ENCODE peak calls at places on chromosomes 3 and 15, in nine cellular contexts. R is ovary, U is kidney, C is fibroblast of lung, M is heart left ventricle, Y is neural progenitor cell, S is endothelial cell, O is IMR-90, B is BJ. W is an unnamed sample.

GRCh38 chr3:182597621-182598041 is 195.7 kb upstream of the ATP11B start:
- DNase-seq in S (no peak), C (no peak), Y (no peak), R (no peak), M (no peak), U (no peak), B (no peak), O (no peak), W (no peak)

GRCh38 chr15:101320501-101321052 is 25.5 kb upstream of the SNRPA1 start:
- DNase-seq in O (peak), R (no peak), B (no peak), C (peak), Y (peak), U (peak), M (peak), S (peak), W (no peak)

GRCh38 chr3:193826126-193826795 is 233.3 kb downstream of the OPA1 start:
- DNase-seq in R (peak), B (no peak), S (no peak), Y (no peak), U (no peak), O (peak), M (peak), C (peak), W (no peak)

GRCh38 chr15:66293419-66294156 is at the start of gene DIS3L:
- DNase-seq in C (peak), O (peak), Y (peak), S (peak), B (no peak), M (peak), R (peak), U (peak), W (peak)

GRCh38 chr3:37498126-37499039 is 324.0 kb upstream of the LRRFIP2 start:
- DNase-seq in Y (no peak), C (no peak), R (no peak), S (no peak), B (no peak), O (no peak), M (peak), U (no peak), W (no peak)

GRCh38 chr15:51706347-51706746 is 25.0 kb downstream of the SCG3 start:
- DNase-seq in B (no peak), M (no peak), O (no peak), Y (no peak), C (no peak), U (no peak), R (no peak), S (no peak), W (no peak)

GRCh38 chr15:50229336-50229735 is 36.2 kb downstream of the HDC start:
- DNase-seq in Y (no peak), U (no peak), M (no peak), C (no peak), S (no peak), R (no peak), O (no peak), B (no peak), W (no peak)

GRCh38 chr3:57983734-57984518 is 24.3 kb upstream of the FLNB start:
- DNase-seq in R (peak), B (peak), C (peak), Y (peak), U (peak), M (peak), O (peak), S (no peak), W (no peak)

GRCh38 chr3:196117809-196118208 is 35.9 kb upstream of the TFRC start:
- DNase-seq in U (no peak), B (no peak), S (no peak), R (no peak), Y (no peak), C (no peak), M (peak), O (no peak), W (no peak)

GRCh38 chr15:99408236-99409096 is 157.2 kb downstream of the LRRC28 start:
- DNase-seq in U (no peak), Y (no peak), S (no peak), M (peak), B (peak), O (peak), C (peak), R (peak), W (no peak)

GRCh38 chr3:182052360-182052759 is 340.6 kb downstream of the SOX2 start:
- DNase-seq in C (no peak), R (no peak), S (no peak), M (no peak), O (no peak), Y (no peak), U (no peak), B (no peak), W (no peak)

GRCh38 chr3:14561051-14561634 is 21.0 kb upstream of the GRIP2 start:
- DNase-seq in U (no peak), C (no peak), R (no peak), Y (no peak), M (no peak), O (peak), S (no peak), B (no peak), W (no peak)

GRCh38 chr15:48021336-48022086 is 99.3 kb upstream of the SLC24A5 start:
- DNase-seq in R (no peak), S (no peak), O (peak), C (no peak), U (no peak), Y (no peak), M (no peak), B (no peak), W (no peak)

GRCh38 chr15:38672814-38673292 is 108.2 kb upstream of the RASGRP1 start:
- DNase-seq in B (no peak), U (no peak), Y (no peak), R (no peak), C (no peak), M (no peak), S (no peak), O (no peak), W (no peak)

GRCh38 chr15:68615301-68615700 is 36.5 kb downstream of the CORO2B start:
- DNase-seq in U (no peak), M (no peak), C (no peak), O (no peak), S (no peak), R (no peak), Y (no peak), B (no peak), W (no peak)

GRCh38 chr3:30557904-30558303 is 48.5 kb upstream of the TGFBR2 start:
- DNase-seq in O (no peak), B (no peak), R (no peak), Y (no peak), M (no peak), S (no peak), U (no peak), C (no peak), W (no peak)

GRCh38 chr3:143677420-143677819 is 170.8 kb downstream of the SLC9A9 start:
- DNase-seq in Y (no peak), M (no peak), O (no peak), B (no peak), R (no peak), U (no peak), S (no peak), C (no peak), W (no peak)

GRCh38 chr3:159731254-159731653 is 257.4 kb upstream of the IL12A start:
- DNase-seq in Y (no peak), O (no peak), U (no peak), S (no peak), M (no peak), R (no peak), B (no peak), C (no peak), W (no peak)

GRCh38 chr3:49019941-49020334 is 1.6 kb upstream of the DALRD3 start:
- DNase-seq in O (no peak), U (no peak), S (no peak), B (no peak), C (no peak), M (no peak), Y (no peak), R (peak), W (no peak)

GRCh38 chr3:151816091-151816604 is 2.2 kb downstream of the AADAC start:
- DNase-seq in B (no peak), U (no peak), R (no peak), C (peak), S (no peak), O (peak), M (no peak), Y (peak), W (no peak)

GRCh38 chr3:153070153-153070868 is 91.7 kb upstream of the RAP2B start:
- DNase-seq in O (peak), R (no peak), B (no peak), U (no peak), C (peak), S (no peak), M (no peak), Y (no peak), W (no peak)

GRCh38 chr15:25852696-25853524 is 10.2 kb downstream of the ATP10A start:
- DNase-seq in C (no peak), Y (no peak), B (no peak), U (no peak), S (no peak), M (no peak), R (no peak), O (no peak), W (no peak)

DNA sequence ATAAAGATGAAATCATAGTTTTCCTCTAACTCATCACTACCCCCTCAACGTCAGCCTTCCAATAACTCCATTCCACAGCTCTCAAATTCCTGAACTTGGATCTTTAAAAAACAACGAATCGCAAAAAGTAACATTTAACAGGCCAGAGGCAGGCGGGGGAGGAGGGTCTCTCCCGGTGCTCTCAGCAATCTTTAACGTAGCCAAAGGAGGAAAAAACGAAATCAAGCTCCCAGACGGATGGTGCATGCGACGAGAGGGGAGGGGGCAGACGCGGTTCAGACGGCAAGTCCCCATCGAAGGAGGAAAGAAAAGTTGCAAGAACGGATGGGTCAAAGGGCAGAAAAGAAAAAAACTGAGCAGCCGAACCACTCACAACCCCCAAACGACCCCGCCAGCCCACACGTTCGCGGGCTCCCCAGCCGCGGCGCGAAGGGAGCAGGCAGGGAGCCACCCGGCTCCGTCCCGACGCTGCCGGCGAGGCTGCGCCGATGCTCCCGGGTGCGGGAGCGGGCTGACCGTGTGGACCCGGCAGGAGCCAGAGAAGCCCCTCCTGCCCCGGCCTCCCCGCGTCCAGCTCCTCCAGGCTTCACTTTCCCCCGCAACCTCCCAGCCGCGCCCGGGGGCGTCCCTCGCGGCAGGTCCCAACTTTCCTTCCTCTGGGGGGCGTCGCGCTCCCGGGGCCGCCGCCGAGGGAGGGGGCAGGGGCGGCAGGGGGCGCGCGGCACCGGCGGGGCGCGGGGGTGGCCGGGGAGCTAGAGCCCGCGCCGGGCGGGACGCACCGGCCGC is 661 bp downstream of the PEAK1 start:
- DNase-seq in C (peak), R (peak), U (peak), Y (peak), B (no peak), M (peak), S (peak), O (peak), W (no peak)
- TF ChIP-seq CTCF in C (peak), R (no peak), U (peak), Y (peak), B (peak), M (peak), S (no peak), O (no peak), W (peak)

DNA sequence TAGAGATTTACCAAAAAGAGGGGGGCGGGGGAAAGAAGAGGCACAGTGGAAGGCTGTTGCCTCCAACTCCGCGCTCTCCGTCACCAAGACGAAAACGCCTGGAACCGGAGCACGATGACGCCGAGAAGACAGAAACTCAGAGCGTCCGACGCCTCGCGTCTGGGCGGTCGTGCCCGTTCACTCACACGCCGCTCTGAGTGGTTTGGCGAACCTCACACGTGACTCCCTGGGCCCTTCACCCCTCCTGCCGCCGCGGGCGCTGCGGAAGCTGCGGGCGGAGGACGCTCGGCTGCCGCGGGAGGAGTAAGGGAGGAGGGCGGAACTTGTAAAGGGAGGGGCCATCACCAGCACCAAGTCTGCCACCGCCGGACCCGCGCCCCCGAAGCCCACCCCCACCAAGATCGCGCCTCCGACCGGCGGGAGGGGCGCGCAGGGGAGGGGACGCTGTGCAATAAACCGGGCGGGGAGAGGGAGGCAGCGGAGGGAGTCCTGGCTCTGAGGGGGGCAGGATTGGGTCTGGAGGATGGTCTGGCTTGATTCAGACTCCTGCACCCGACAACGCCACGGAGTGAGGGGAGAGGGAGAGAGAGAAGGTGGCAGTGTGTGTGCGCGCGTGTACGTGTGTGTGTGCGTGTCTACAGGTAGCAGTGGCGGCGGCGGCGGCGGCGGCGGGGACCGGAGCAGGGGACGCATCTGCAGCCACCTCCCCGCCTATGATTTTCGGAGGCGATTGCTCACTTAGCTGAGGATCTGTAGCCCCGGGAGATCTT is 1.9 kb upstream of the NLGN1 start:
- DNase-seq in U (peak), S (peak), Y (peak), C (peak), B (peak), R (peak), M (peak), O (peak), W (peak)
- TF ChIP-seq CTCF in U (no peak), S (no peak), Y (peak), C (no peak), B (no peak), R (no peak), M (no peak), O (no peak), W (peak)

GRCh38 chr3:104610730-104611652 is 755.7 kb upstream of the ALCAM start:
- DNase-seq in B (no peak), R (no peak), O (no peak), C (no peak), U (no peak), S (no peak), Y (no peak), M (no peak), W (no peak)
- TF ChIP-seq CTCF in B (peak), R (no peak), O (peak), C (no peak), U (no peak), S (peak), Y (no peak), M (no peak), W (peak)

DNA sequence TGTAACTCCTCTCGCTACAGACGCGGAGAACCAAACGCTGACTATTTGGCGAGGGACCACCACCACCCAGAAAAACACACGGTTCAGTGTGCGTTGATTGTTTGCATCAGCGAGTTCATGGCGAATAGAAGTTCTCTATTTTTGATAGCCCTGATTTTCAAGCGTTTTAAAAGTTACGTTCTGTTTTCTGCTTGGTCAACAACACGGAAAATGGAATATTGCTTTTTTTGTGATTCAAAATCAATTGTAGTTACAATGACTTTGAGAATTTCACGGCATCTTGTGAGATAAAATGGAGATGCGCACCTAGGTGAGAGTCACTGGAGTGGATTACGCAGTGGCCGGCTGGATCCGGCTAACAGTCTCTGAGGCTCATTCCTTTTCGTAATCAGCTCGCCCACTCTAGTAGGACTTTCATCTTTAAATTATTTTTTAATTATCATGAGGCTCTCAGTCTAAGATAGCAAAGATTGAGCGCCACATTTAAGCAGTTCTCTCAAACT is 54.8 kb downstream of the CCDC54 start:
- DNase-seq in O (peak), C (peak), R (peak), S (no peak), U (no peak), Y (peak), M (no peak), B (no peak), W (no peak)
- TF ChIP-seq CTCF in O (no peak), C (no peak), R (no peak), S (no peak), U (no peak), Y (no peak), M (no peak), B (peak), W (no peak)

GRCh38 chr3:114035896-114036295 is 20.4 kb downstream of the CCDC191 start:
- DNase-seq in C (no peak), R (no peak), O (no peak), S (no peak), M (no peak), U (no peak), Y (no peak), B (no peak), W (no peak)
- TF ChIP-seq CTCF in C (no peak), R (no peak), O (no peak), S (no peak), M (no peak), U (no peak), Y (no peak), B (no peak), W (no peak)